ENCODE peak calls at places on chromosomes 5 and 9, in five cellular contexts. Z is NCI-H1092; R is KG1; G is right lobe of liver; T is activated T-cell treated with anti-CD3 and anti-CD28 coated beads, Interleukin-2, amount 50 U/mL, for 48 hours. J is an unnamed sample.

GRCh38 chr9:136759436-136760325 is 1.6 kb upstream of the LCN8 start:
- DNase-seq in Z (no peak), T (no peak), R (no peak), G (no peak), J (no peak)

GRCh38 chr9:131111854-131112311 is 13.5 kb upstream of the NUP214 start:
- DNase-seq in Z (no peak), T (no peak), G (peak; percentile 44), R (no peak), J (no peak)

GRCh38 chr5:133124891-133125290 is 73.1 kb downstream of the HSPA4 start:
- DNase-seq in T (no peak), R (no peak), G (no peak), Z (no peak), J (no peak)

GRCh38 chr9:77453857-77454647 is 194.1 kb downstream of the GNA14 start:
- DNase-seq in G (no peak), R (peak; percentile 75), Z (no peak), T (no peak), J (no peak)

GRCh38 chr5:77015938-77016569 is 14.2 kb upstream of the AGGF1 start:
- DNase-seq in R (peak; percentile 25), T (no peak), G (no peak), Z (no peak), J (no peak)

GRCh38 chr9:126517751-126518261 is 95.9 kb upstream of the LMX1B start:
- DNase-seq in R (no peak), Z (no peak), T (no peak), G (no peak), J (no peak)

GRCh38 chr5:89313804-89314588 is 431.0 kb upstream of the MEF2C start:
- DNase-seq in Z (no peak), G (no peak), T (peak; percentile 21), R (no peak), J (peak; percentile 44)

GRCh38 chr5:176536902-176537607 is at the start of gene RNF44:
- DNase-seq in R (peak; percentile 89), G (peak; percentile 98), T (peak; percentile 99), Z (peak; percentile 84), J (peak; percentile 94)

GRCh38 chr5:14906628-14907027 is 35.0 kb upstream of the ANKH start:
- DNase-seq in T (peak; percentile 34), G (no peak), R (no peak), Z (no peak), J (no peak)

GRCh38 chr9:137001857-137002645 is 5.7 kb upstream of the CLIC3 start:
- DNase-seq in Z (no peak), R (no peak), G (no peak), T (no peak), J (no peak)

GRCh38 chr5:123937230-123937629 is 425.3 kb downstream of the CSNK1G3 start:
- DNase-seq in Z (peak; percentile 0), T (no peak), R (no peak), G (no peak), J (peak; percentile 52)

GRCh38 chr9:83625120-83625710 is 2.3 kb downstream of the IDNK start:
- DNase-seq in T (no peak), Z (no peak), R (no peak), G (no peak), J (no peak)